ENCODE peak calls at places on chromosomes 11 and 22, in four cellular contexts. One of them, this sample, is unnamed.

GRCh38 chr11:72828692-72829101 is 14.5 kb downstream of the ATG16L2 start:
- DNase-seq in mammary epithelial cell: no peak
- DNase-seq in fibroblast of pulmonary artery: no peak
- DNase-seq in brain microvascular endothelial cell: no peak
- DNase-seq in this sample: no peak

GRCh38 chr11:63918576-63919171 is 1.7 kb upstream of the RCOR2 start:
- DNase-seq in mammary epithelial cell: no peak
- DNase-seq in fibroblast of pulmonary artery: no peak
- DNase-seq in brain microvascular endothelial cell: no peak
- DNase-seq in this sample: no peak

GRCh38 chr11:63427971-63428508 is 58.5 kb downstream of the SLC22A9 start:
- DNase-seq in mammary epithelial cell: no peak
- DNase-seq in fibroblast of pulmonary artery: no peak
- DNase-seq in brain microvascular endothelial cell: no peak
- DNase-seq in this sample: no peak

GRCh38 chr11:72735495-72736027 is 16.6 kb downstream of the ARAP1 start:
- DNase-seq in mammary epithelial cell: peak; percentile 37
- DNase-seq in fibroblast of pulmonary artery: peak; percentile 86
- DNase-seq in brain microvascular endothelial cell: peak; percentile 48
- DNase-seq in this sample: no peak

GRCh38 chr22:42080287-42080686 is 787 bp downstream of the SMDT1 start:
- DNase-seq in mammary epithelial cell: peak; percentile 29
- DNase-seq in fibroblast of pulmonary artery: peak; percentile 60
- DNase-seq in brain microvascular endothelial cell: peak; percentile 46
- DNase-seq in this sample: no peak

GRCh38 chr11:555500-556174 is 4.9 kb downstream of the LMNTD2 start:
- DNase-seq in mammary epithelial cell: no peak
- DNase-seq in fibroblast of pulmonary artery: no peak
- DNase-seq in brain microvascular endothelial cell: no peak
- DNase-seq in this sample: no peak

GRCh38 chr11:48900131-48900800 is 83.4 kb downstream of the TRIM51G start:
- DNase-seq in mammary epithelial cell: no peak
- DNase-seq in fibroblast of pulmonary artery: no peak
- DNase-seq in brain microvascular endothelial cell: no peak
- DNase-seq in this sample: no peak

GRCh38 chr22:39205344-39206021 is 39.3 kb downstream of the PDGFB start:
- DNase-seq in mammary epithelial cell: peak; percentile 78
- DNase-seq in fibroblast of pulmonary artery: peak; percentile 53
- DNase-seq in brain microvascular endothelial cell: peak; percentile 45
- DNase-seq in this sample: no peak

GRCh38 chr22:24427500-24428164 is at the start of gene ADORA2A:
- DNase-seq in mammary epithelial cell: no peak
- DNase-seq in fibroblast of pulmonary artery: no peak
- DNase-seq in brain microvascular endothelial cell: no peak
- DNase-seq in this sample: no peak

GRCh38 chr11:9606799-9607510 is 33.5 kb downstream of the WEE1 start:
- DNase-seq in mammary epithelial cell: no peak
- DNase-seq in fibroblast of pulmonary artery: no peak
- DNase-seq in brain microvascular endothelial cell: no peak
- DNase-seq in this sample: no peak

GRCh38 chr11:117928818-117929567 is at the start of gene TMPRSS13:
- DNase-seq in mammary epithelial cell: peak; percentile 56
- DNase-seq in fibroblast of pulmonary artery: no peak
- DNase-seq in brain microvascular endothelial cell: no peak
- DNase-seq in this sample: no peak

GRCh38 chr22:25598609-25599008 is 34.1 kb downstream of the GRK3 start:
- DNase-seq in mammary epithelial cell: no peak
- DNase-seq in fibroblast of pulmonary artery: no peak
- DNase-seq in brain microvascular endothelial cell: no peak
- DNase-seq in this sample: no peak

GRCh38 chr11:47912843-47913437 is 64.8 kb upstream of the NUP160 start:
- DNase-seq in mammary epithelial cell: no peak
- DNase-seq in fibroblast of pulmonary artery: peak; percentile 77
- DNase-seq in brain microvascular endothelial cell: no peak
- DNase-seq in this sample: no peak

GRCh38 chr11:62830904-62831519 is 839 bp downstream of the STX5 start:
- DNase-seq in mammary epithelial cell: no peak
- DNase-seq in fibroblast of pulmonary artery: no peak
- DNase-seq in brain microvascular endothelial cell: no peak
- DNase-seq in this sample: no peak

GRCh38 chr11:118078972-118079411 is 2.1 kb downstream of the TMPRSS4 start:
- DNase-seq in mammary epithelial cell: no peak
- DNase-seq in fibroblast of pulmonary artery: no peak
- DNase-seq in brain microvascular endothelial cell: no peak
- DNase-seq in this sample: no peak

GRCh38 chr11:105070221-105070789 is 25.2 kb upstream of the CARD16 start:
- DNase-seq in mammary epithelial cell: no peak
- DNase-seq in fibroblast of pulmonary artery: no peak
- DNase-seq in brain microvascular endothelial cell: no peak
- DNase-seq in this sample: no peak

GRCh38 chr11:68457214-68457897 is 3.2 kb upstream of the PPP6R3 start:
- DNase-seq in mammary epithelial cell: no peak
- DNase-seq in fibroblast of pulmonary artery: no peak
- DNase-seq in brain microvascular endothelial cell: no peak
- DNase-seq in this sample: no peak

GRCh38 chr22:23613193-23613973 is 18.7 kb downstream of the DRICH1 start:
- DNase-seq in mammary epithelial cell: no peak
- DNase-seq in fibroblast of pulmonary artery: peak; percentile 11
- DNase-seq in brain microvascular endothelial cell: no peak
- DNase-seq in this sample: no peak

GRCh38 chr11:96365493-96365892 is 22.5 kb upstream of the MAML2 start:
- DNase-seq in mammary epithelial cell: no peak
- DNase-seq in fibroblast of pulmonary artery: no peak
- DNase-seq in brain microvascular endothelial cell: no peak
- DNase-seq in this sample: no peak

GRCh38 chr11:44307340-44308099 is 2.4 kb downstream of the ALX4 start:
- DNase-seq in mammary epithelial cell: no peak
- DNase-seq in fibroblast of pulmonary artery: no peak
- DNase-seq in brain microvascular endothelial cell: no peak
- DNase-seq in this sample: no peak

GRCh38 chr11:44306469-44307244 is 3.3 kb downstream of the ALX4 start:
- DNase-seq in mammary epithelial cell: no peak
- DNase-seq in fibroblast of pulmonary artery: no peak
- DNase-seq in brain microvascular endothelial cell: no peak
- DNase-seq in this sample: no peak

GRCh38 chr11:44304091-44305084 is 5.6 kb downstream of the ALX4 start:
- DNase-seq in mammary epithelial cell: no peak
- DNase-seq in fibroblast of pulmonary artery: no peak
- DNase-seq in brain microvascular endothelial cell: peak; percentile 10
- DNase-seq in this sample: no peak

GRCh38 chr11:44305149-44305642 is 4.7 kb downstream of the ALX4 start:
- DNase-seq in mammary epithelial cell: no peak
- DNase-seq in fibroblast of pulmonary artery: no peak
- DNase-seq in brain microvascular endothelial cell: no peak
- DNase-seq in this sample: no peak

DNA sequence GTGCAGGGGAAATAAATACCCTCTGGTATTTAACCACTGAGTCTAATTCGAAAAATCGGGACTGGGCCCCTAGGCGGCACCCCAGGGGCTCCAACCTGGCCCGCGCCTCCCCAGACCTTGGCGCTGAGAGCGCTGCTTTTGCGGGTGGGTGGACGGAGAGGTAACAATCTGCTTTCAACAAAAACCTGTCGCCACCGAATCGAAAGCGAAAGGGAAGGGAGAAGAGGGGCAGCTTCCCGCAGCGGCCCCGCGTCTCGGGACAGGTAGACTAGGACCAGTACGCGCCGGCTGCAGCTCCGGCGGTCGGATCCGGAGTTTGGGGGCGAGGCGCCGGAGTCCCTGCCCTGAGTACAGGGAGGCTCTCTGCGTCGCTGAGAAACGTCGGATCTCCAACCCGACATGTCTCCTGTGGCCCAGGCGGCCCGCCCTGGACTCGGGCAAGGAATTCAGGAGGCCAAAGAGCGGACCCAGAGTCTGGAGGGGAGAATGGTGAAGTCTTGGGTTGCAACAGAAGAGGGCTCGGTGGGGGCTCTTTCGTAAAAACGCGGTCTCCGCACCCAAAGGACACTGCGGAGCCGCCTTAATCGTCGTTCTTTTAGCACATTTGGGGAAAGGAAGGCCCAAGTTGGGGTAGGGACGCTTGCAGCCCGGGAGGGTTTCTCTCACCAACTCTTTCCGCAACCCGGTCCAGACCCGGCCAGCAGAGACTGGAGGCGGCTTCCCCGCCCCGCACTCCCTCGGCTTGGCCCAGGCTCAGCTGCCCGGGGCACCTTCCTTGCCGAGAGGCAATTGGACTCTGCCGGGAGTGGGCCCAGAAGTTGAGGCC is 4.1 kb downstream of the ALX4 start:
- DNase-seq in mammary epithelial cell: no peak
- DNase-seq in fibroblast of pulmonary artery: no peak
- DNase-seq in brain microvascular endothelial cell: peak; percentile 9
- DNase-seq in this sample: no peak
- H3K4me3 ChIP-seq in mammary epithelial cell: peak overlapping the region; percentile 25
- H3K4me3 ChIP-seq in fibroblast of pulmonary artery: peak overlapping the region; percentile 47
- H3K4me3 ChIP-seq in brain microvascular endothelial cell: peak overlapping the region; percentile 42
- H3K4me3 ChIP-seq in this sample: peak overlapping the region; percentile 52

GRCh38 chr22:20606041-20606783 is 98.8 kb downstream of the MED15 start:
- DNase-seq in mammary epithelial cell: peak; percentile 79
- DNase-seq in fibroblast of pulmonary artery: peak; percentile 79
- DNase-seq in brain microvascular endothelial cell: peak; percentile 40
- DNase-seq in this sample: no peak
- TF ChIP-seq CTCF in mammary epithelial cell: peak; percentile 95
- TF ChIP-seq CTCF in fibroblast of pulmonary artery: peak; percentile 88
- TF ChIP-seq CTCF in brain microvascular endothelial cell: peak; percentile 91
- TF ChIP-seq CTCF in this sample: peak; percentile 85

GRCh38 chr22:17260291-17260690 is 41.1 kb upstream of the ADA2 start:
- DNase-seq in mammary epithelial cell: no peak
- DNase-seq in fibroblast of pulmonary artery: no peak
- DNase-seq in brain microvascular endothelial cell: no peak
- DNase-seq in this sample: no peak
- H3K4me3 ChIP-seq in mammary epithelial cell: no peak overlapping the region
- H3K4me3 ChIP-seq in fibroblast of pulmonary artery: no peak overlapping the region
- H3K4me3 ChIP-seq in brain microvascular endothelial cell: no peak overlapping the region
- H3K4me3 ChIP-seq in this sample: no peak overlapping the region

GRCh38 chr11:120182790-120183491 is 27.9 kb upstream of the OAF start:
- DNase-seq in mammary epithelial cell: no peak
- DNase-seq in fibroblast of pulmonary artery: no peak
- DNase-seq in brain microvascular endothelial cell: no peak
- DNase-seq in this sample: no peak
- TF ChIP-seq CTCF in mammary epithelial cell: peak; percentile 69
- TF ChIP-seq CTCF in fibroblast of pulmonary artery: peak; percentile 53
- TF ChIP-seq CTCF in brain microvascular endothelial cell: peak; percentile 65
- TF ChIP-seq CTCF in this sample: peak; percentile 28

This sample was measured in AG04449.